ENCODE peak calls at places on chromosomes 5 and 9, in five cellular contexts. I is left ventricle myocardium inferior; W is upper lobe of left lung; D is CD8-positive, alpha-beta T cell; K is A549. Z is an unnamed sample.

GRCh38 chr5:175824621-175825020 is 46.8 kb upstream of the CPLX2 start:
- DNase-seq in I (no peak), W (no peak), D (no peak), K (no peak), Z (no peak)

GRCh38 chr9:3848445-3849114 is 322.8 kb upstream of the RFX3 start:
- DNase-seq in I (no peak), W (peak), D (no peak), K (peak), Z (no peak)

GRCh38 chr5:58072202-58072791 is 387.6 kb downstream of the PLK2 start:
- DNase-seq in I (no peak), W (no peak), D (no peak), K (no peak), Z (no peak)

GRCh38 chr5:180153991-180154390 is 55.0 kb downstream of the RASGEF1C start:
- DNase-seq in I (no peak), W (no peak), D (no peak), K (no peak), Z (no peak)

GRCh38 chr5:6734243-6734695 is 21.0 kb downstream of the TENT4A start:
- DNase-seq in I (peak), W (no peak), D (no peak), K (no peak), Z (no peak)

GRCh38 chr5:56696900-56697299 is 118.4 kb upstream of the MAP3K1 start:
- DNase-seq in I (no peak), W (no peak), D (no peak), K (no peak), Z (no peak)

GRCh38 chr9:110152704-110153374 is 55.1 kb downstream of the C9orf152 start:
- DNase-seq in I (no peak), W (no peak), D (no peak), K (peak), Z (no peak)

GRCh38 chr5:41871866-41872265 is 1.6 kb upstream of the OXCT1 start:
- DNase-seq in I (no peak), W (no peak), D (no peak), K (no peak), Z (no peak)

GRCh38 chr5:143600396-143601075 is 197.1 kb upstream of the NR3C1 start:
- DNase-seq in I (no peak), W (no peak), D (no peak), K (no peak), Z (no peak)

GRCh38 chr5:37836173-37837100 is 3.4 kb downstream of the GDNF start:
- DNase-seq in I (peak), W (peak), D (no peak), K (no peak), Z (no peak)

GRCh38 chr5:34040411-34040810 is 2.6 kb downstream of the C1QTNF3 start:
- DNase-seq in I (no peak), W (no peak), D (no peak), K (no peak), Z (no peak)

GRCh38 chr9:83304686-83305085 is 233.5 kb downstream of the FRMD3 start:
- DNase-seq in I (peak), W (peak), D (no peak), K (no peak), Z (no peak)

GRCh38 chr9:91177661-91178280 is 183.9 kb downstream of the AUH start:
- DNase-seq in I (no peak), W (peak), D (no peak), K (no peak), Z (no peak)

GRCh38 chr9:105466898-105467455 is 19.1 kb downstream of the FSD1L start:
- DNase-seq in I (no peak), W (no peak), D (no peak), K (no peak), Z (no peak)

GRCh38 chr9:111719541-111719940 is 58.1 kb downstream of the GNG10 start:
- DNase-seq in I (no peak), W (no peak), D (no peak), K (no peak), Z (no peak)
- H3K27ac ChIP-seq in I (no peak), W (no peak), D (no peak), K (no peak), Z (no peak)

GRCh38 chr9:117413346-117414219 is 1.3 kb downstream of the ASTN2 start:
- DNase-seq in I (no peak), W (peak), D (no peak), K (no peak), Z (no peak)
- TF ChIP-seq CTCF in I (no peak), W (no peak), D (no peak), K (no peak), Z (no peak)

GRCh38 chr5:28567050-28567449 is 1528.7 kb upstream of the CDH9 start:
- DNase-seq in I (no peak), W (no peak), D (no peak), K (no peak), Z (no peak)
- H3K27ac ChIP-seq in I (no peak), W (no peak), D (no peak), K (no peak), Z (no peak)

GRCh38 chr5:121984250-121984649 is 22.5 kb downstream of the SRFBP1 start:
- DNase-seq in I (no peak), W (no peak), D (no peak), K (no peak), Z (no peak)

GRCh38 chr5:121993191-121993590 is 31.4 kb downstream of the SRFBP1 start:
- DNase-seq in I (no peak), W (no peak), D (no peak), K (no peak), Z (no peak)

GRCh38 chr5:121987685-121988073 is 25.9 kb downstream of the SRFBP1 start:
- DNase-seq in I (no peak), W (no peak), D (no peak), K (no peak), Z (no peak)

GRCh38 chr5:121987052-121987684 is 25.4 kb downstream of the SRFBP1 start:
- DNase-seq in I (no peak), W (no peak), D (no peak), K (no peak), Z (no peak)

DNA sequence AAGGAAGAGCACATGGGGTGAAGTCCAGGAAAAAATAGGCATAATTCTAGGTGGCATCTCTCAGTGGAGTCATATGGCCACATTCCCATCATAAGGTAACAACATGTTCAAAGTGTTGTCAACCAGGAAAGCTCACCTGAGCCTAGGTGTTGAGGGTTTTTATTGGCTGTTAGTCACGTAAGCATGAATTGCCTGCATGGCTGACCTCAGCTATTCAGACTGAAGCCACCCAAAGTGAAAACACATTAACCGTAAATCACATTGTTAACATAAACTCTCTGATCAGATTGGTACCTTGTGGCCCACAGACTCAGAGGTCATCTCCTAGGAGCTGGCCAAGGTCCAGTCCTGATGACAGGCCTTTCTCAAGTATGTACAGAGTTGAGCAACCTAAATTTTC is 26.7 kb downstream of the SRFBP1 start:
- DNase-seq in I (no peak), W (no peak), D (no peak), K (no peak), Z (no peak)
- TF ChIP-seq CTCF in I (no peak), W (no peak), D (no peak), K (no peak), Z (no peak)

DNA sequence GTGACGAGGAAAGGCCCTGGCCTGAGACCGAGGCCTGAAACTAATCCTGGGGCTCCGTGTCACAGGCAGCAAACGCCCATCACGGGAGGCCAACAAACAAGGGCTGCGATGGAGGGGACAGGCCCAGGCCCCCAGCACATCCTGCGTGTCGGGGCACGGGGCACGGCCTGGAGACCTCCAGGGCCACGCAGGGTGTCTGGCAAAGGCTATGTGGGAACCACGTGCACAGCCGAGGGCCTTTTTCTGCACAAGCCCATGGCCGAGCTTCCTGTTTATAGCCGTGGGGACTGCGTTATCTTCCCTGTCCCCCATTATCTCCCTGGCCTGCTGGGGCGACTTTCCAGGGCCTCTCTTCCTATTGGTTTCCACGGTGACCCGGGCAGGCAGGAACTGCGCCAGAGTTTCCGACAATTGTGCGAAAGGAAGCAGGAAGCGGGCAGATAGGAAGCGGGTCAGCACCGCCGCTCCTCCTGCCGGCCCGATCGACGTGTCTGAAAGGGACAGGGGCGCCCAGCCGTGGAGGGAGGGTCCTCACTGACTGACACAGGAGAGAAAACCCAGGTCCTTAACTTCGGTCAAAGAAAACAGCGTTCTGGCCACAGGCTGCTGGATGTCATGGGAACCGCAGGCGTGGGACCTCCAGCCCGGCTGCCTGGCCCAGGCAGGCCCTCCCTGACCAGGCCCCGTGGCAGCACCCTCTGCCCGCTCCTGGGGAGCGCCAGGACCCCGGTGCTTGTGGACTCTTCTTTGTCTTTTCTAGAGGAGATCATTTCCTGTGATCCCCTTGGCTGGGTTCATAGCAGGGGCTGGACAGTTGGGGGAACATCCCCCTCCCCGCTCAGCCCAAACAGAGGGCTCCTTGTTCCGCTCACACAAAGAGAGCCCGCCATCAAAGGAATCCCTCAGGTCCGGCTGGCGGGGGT is 29.1 kb upstream of the SEC16A start:
- DNase-seq in I (peak), W (peak), D (no peak), K (no peak), Z (no peak)
- H3K27ac ChIP-seq in I (peak), W (peak), D (no peak), K (no peak), Z (no peak)

DNA sequence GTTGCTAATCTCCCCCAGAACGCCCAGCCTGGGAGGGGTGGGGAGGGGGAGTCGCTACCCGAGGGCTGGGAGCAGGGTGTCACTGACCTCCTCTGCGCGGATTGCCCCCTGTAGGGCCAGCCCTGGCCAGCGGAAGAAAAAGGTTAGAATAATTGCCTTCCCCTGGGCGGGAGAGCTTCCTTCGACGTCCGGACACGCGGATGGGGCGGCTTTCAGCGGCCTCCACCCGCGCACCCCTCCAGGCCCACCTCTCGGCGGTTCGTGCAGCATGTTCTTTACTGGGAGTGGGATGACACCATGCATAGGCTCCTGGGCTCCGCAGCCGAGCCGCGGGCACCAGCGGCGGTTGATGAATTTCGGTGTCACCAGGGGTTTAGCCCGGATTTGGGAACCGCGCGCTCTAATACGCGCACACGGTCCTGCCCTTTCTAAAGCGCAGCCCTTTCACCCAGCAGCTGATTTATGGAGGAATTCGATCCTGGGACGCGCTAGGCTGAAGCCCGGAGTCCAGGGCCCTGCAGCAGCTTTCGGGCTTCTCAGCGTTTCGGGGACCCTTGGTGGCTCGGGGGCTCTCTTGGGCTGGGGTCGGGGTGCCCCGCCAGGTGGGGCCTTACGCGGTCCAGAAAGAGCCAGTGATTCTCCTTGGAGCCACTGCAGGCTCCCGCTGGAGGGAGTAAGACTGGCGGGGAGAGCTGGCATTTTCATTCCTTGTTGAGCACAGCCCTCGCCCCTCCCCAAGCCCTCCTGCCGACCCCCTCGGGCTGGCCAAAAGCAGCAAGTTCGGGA is 10.1 kb downstream of the LMX1B start:
- DNase-seq in I (no peak), W (peak), D (no peak), K (no peak), Z (no peak)
- TF ChIP-seq CTCF in I (no peak), W (no peak), D (no peak), K (no peak), Z (no peak)

GRCh38 chr5:171667341-171668096 is 118.1 kb upstream of the SMIM23 start:
- DNase-seq in I (peak), W (peak), D (no peak), K (no peak), Z (no peak)
- H3K27ac ChIP-seq in I (peak), W (no peak), D (no peak), K (no peak), Z (no peak)

GRCh38 chr9:18294229-18294628 is 179.7 kb upstream of the ADAMTSL1 start:
- DNase-seq in I (no peak), W (no peak), D (no peak), K (no peak), Z (no peak)

GRCh38 chr9:18299449-18299848 is 174.5 kb upstream of the ADAMTSL1 start:
- DNase-seq in I (no peak), W (no peak), D (no peak), K (no peak), Z (no peak)

GRCh38 chr9:18296702-18297531 is 177.0 kb upstream of the ADAMTSL1 start:
- DNase-seq in I (no peak), W (no peak), D (no peak), K (no peak), Z (no peak)

DNA sequence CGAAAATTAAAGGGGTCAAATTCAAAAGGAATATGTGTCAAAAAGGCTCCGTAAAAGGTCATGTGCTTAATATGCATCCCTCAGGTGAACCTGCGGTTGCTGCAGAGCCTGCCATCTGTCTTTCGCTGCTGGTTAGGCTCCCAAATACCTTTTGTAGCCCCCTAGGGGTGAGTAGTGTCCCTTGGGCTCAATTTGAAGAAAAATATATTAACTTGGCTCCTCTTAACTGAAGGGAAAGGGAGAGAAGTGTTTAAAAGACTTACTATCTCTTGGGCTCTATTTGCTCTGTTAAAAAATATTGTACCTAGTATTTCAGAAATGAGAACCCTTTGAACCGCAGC is 176.5 kb upstream of the ADAMTSL1 start:
- DNase-seq in I (no peak), W (no peak), D (no peak), K (peak), Z (no peak)
- TF ChIP-seq CTCF in I (no peak), W (no peak), D (no peak), K (no peak), Z (no peak)

GRCh38 chr5:10725636-10726035 is 35.4 kb downstream of the DAP start:
- DNase-seq in I (no peak), W (no peak), D (no peak), K (no peak), Z (no peak)
- H3K27ac ChIP-seq in I (peak), W (no peak), D (no peak), K (peak), Z (no peak)

Z was measured in CD4-positive, alpha-beta T cell.